ENCODE peak calls at places on chromosomes 5 and 9, in ten cellular contexts. One of them, this sample, is unnamed.

GRCh38 chr5:51902512-51902911 is 519.3 kb downstream of the ISL1 start:
- DNase-seq in heart right ventricle: no peak
- DNase-seq in GM10248: no peak
- DNase-seq in tibial nerve: no peak
- DNase-seq in cardiac muscle cell: no peak
- DNase-seq in T-helper 1 cell: no peak
- DNase-seq in left colon: no peak
- DNase-seq in HCT116: no peak
- DNase-seq in stromal cell of bone marrow: no peak
- DNase-seq in fibroblast of the aortic adventitia: no peak
- DNase-seq in this sample: no peak

GRCh38 chr9:26331223-26331622 is 561.4 kb downstream of the CAAP1 start:
- DNase-seq in fibroblast of the aortic adventitia: no peak
- DNase-seq in tibial nerve: no peak
- DNase-seq in T-helper 1 cell: no peak
- DNase-seq in left colon: no peak
- DNase-seq in cardiac muscle cell: no peak
- DNase-seq in GM10248: no peak
- DNase-seq in HCT116: no peak
- DNase-seq in heart right ventricle: no peak
- DNase-seq in stromal cell of bone marrow: no peak
- DNase-seq in this sample: no peak

GRCh38 chr5:8458038-8458383 is 589.1 kb downstream of the MTRR start:
- DNase-seq in tibial nerve: no peak
- DNase-seq in cardiac muscle cell: peak; percentile 43
- DNase-seq in HCT116: no peak
- DNase-seq in fibroblast of the aortic adventitia: peak; percentile 25
- DNase-seq in T-helper 1 cell: no peak
- DNase-seq in heart right ventricle: no peak
- DNase-seq in left colon: no peak
- DNase-seq in stromal cell of bone marrow: no peak
- DNase-seq in GM10248: no peak
- DNase-seq in this sample: peak; percentile 39

GRCh38 chr9:22307013-22307711 is 139.5 kb upstream of the DMRTA1 start:
- DNase-seq in left colon: no peak
- DNase-seq in stromal cell of bone marrow: peak; percentile 49
- DNase-seq in fibroblast of the aortic adventitia: peak; percentile 79
- DNase-seq in heart right ventricle: peak; percentile 13
- DNase-seq in T-helper 1 cell: no peak
- DNase-seq in HCT116: peak; percentile 54
- DNase-seq in GM10248: no peak
- DNase-seq in cardiac muscle cell: peak; percentile 62
- DNase-seq in tibial nerve: peak; percentile 15
- DNase-seq in this sample: peak; percentile 91

GRCh38 chr9:137366445-137366810 is 56.5 kb downstream of the EXD3 start:
- DNase-seq in T-helper 1 cell: no peak
- DNase-seq in stromal cell of bone marrow: no peak
- DNase-seq in cardiac muscle cell: no peak
- DNase-seq in left colon: no peak
- DNase-seq in tibial nerve: no peak
- DNase-seq in heart right ventricle: no peak
- DNase-seq in fibroblast of the aortic adventitia: no peak
- DNase-seq in GM10248: no peak
- DNase-seq in HCT116: no peak
- DNase-seq in this sample: no peak

GRCh38 chr5:107516452-107517184 is 154.1 kb downstream of the EFNA5 start:
- DNase-seq in HCT116: no peak
- DNase-seq in T-helper 1 cell: no peak
- DNase-seq in cardiac muscle cell: peak; percentile 40
- DNase-seq in GM10248: no peak
- DNase-seq in heart right ventricle: no peak
- DNase-seq in left colon: no peak
- DNase-seq in fibroblast of the aortic adventitia: peak; percentile 4
- DNase-seq in stromal cell of bone marrow: no peak
- DNase-seq in tibial nerve: no peak
- DNase-seq in this sample: peak; percentile 41

GRCh38 chr5:60945760-60946253 is 802 bp downstream of the NDUFAF2 start:
- DNase-seq in cardiac muscle cell: peak; percentile 75
- DNase-seq in heart right ventricle: peak; percentile 14
- DNase-seq in GM10248: no peak
- DNase-seq in left colon: peak; percentile 42
- DNase-seq in stromal cell of bone marrow: peak; percentile 28
- DNase-seq in HCT116: no peak
- DNase-seq in T-helper 1 cell: peak; percentile 13
- DNase-seq in fibroblast of the aortic adventitia: peak; percentile 59
- DNase-seq in tibial nerve: peak; percentile 23
- DNase-seq in this sample: peak; percentile 66

GRCh38 chr5:105947461-105947860 is 1723.3 kb downstream of the EFNA5 start:
- DNase-seq in GM10248: no peak
- DNase-seq in T-helper 1 cell: no peak
- DNase-seq in left colon: no peak
- DNase-seq in heart right ventricle: no peak
- DNase-seq in HCT116: no peak
- DNase-seq in fibroblast of the aortic adventitia: no peak
- DNase-seq in cardiac muscle cell: no peak
- DNase-seq in stromal cell of bone marrow: no peak
- DNase-seq in tibial nerve: no peak
- DNase-seq in this sample: no peak

GRCh38 chr5:4050203-4050602 is 454.6 kb downstream of the IRX1 start:
- DNase-seq in tibial nerve: no peak
- DNase-seq in left colon: no peak
- DNase-seq in T-helper 1 cell: no peak
- DNase-seq in cardiac muscle cell: no peak
- DNase-seq in stromal cell of bone marrow: no peak
- DNase-seq in HCT116: no peak
- DNase-seq in GM10248: no peak
- DNase-seq in heart right ventricle: no peak
- DNase-seq in fibroblast of the aortic adventitia: no peak
- DNase-seq in this sample: no peak

GRCh38 chr9:127133739-127134167 is 11.3 kb upstream of the ANGPTL2 start:
- DNase-seq in cardiac muscle cell: peak; percentile 74
- DNase-seq in stromal cell of bone marrow: peak; percentile 72
- DNase-seq in heart right ventricle: peak; percentile 74
- DNase-seq in GM10248: no peak
- DNase-seq in fibroblast of the aortic adventitia: peak; percentile 56
- DNase-seq in tibial nerve: peak; percentile 76
- DNase-seq in T-helper 1 cell: no peak
- DNase-seq in left colon: peak; percentile 46
- DNase-seq in HCT116: no peak
- DNase-seq in this sample: peak; percentile 88

GRCh38 chr9:21685502-21685901 is 116.9 kb upstream of the MTAP start:
- DNase-seq in cardiac muscle cell: no peak
- DNase-seq in HCT116: no peak
- DNase-seq in fibroblast of the aortic adventitia: no peak
- DNase-seq in T-helper 1 cell: no peak
- DNase-seq in stromal cell of bone marrow: no peak
- DNase-seq in GM10248: no peak
- DNase-seq in tibial nerve: no peak
- DNase-seq in heart right ventricle: no peak
- DNase-seq in left colon: no peak
- DNase-seq in this sample: peak; percentile 47

GRCh38 chr5:138952962-138953361 is 77.8 kb upstream of the LRRTM2 start:
- DNase-seq in left colon: no peak
- DNase-seq in stromal cell of bone marrow: no peak
- DNase-seq in fibroblast of the aortic adventitia: no peak
- DNase-seq in T-helper 1 cell: no peak
- DNase-seq in GM10248: no peak
- DNase-seq in cardiac muscle cell: no peak
- DNase-seq in HCT116: no peak
- DNase-seq in tibial nerve: no peak
- DNase-seq in heart right ventricle: no peak
- DNase-seq in this sample: no peak

GRCh38 chr9:38164659-38165221 is 95.7 kb upstream of the SHB start:
- DNase-seq in T-helper 1 cell: no peak
- DNase-seq in tibial nerve: no peak
- DNase-seq in HCT116: no peak
- DNase-seq in fibroblast of the aortic adventitia: no peak
- DNase-seq in cardiac muscle cell: no peak
- DNase-seq in left colon: no peak
- DNase-seq in stromal cell of bone marrow: no peak
- DNase-seq in GM10248: no peak
- DNase-seq in heart right ventricle: no peak
- DNase-seq in this sample: no peak

GRCh38 chr5:20972419-20972925 is 984.5 kb upstream of the CDH18 start:
- DNase-seq in stromal cell of bone marrow: peak; percentile 46
- DNase-seq in fibroblast of the aortic adventitia: peak; percentile 31
- DNase-seq in left colon: no peak
- DNase-seq in T-helper 1 cell: no peak
- DNase-seq in tibial nerve: no peak
- DNase-seq in GM10248: no peak
- DNase-seq in HCT116: no peak
- DNase-seq in heart right ventricle: peak; percentile 9
- DNase-seq in cardiac muscle cell: peak; percentile 85
- DNase-seq in this sample: peak; percentile 62

GRCh38 chr9:20524776-20525175 is 97.5 kb downstream of the MLLT3 start:
- DNase-seq in HCT116: peak; percentile 12
- DNase-seq in stromal cell of bone marrow: no peak
- DNase-seq in cardiac muscle cell: no peak
- DNase-seq in T-helper 1 cell: no peak
- DNase-seq in fibroblast of the aortic adventitia: no peak
- DNase-seq in left colon: no peak
- DNase-seq in tibial nerve: no peak
- DNase-seq in heart right ventricle: no peak
- DNase-seq in GM10248: no peak
- DNase-seq in this sample: peak; percentile 13

GRCh38 chr5:36696059-36696673 is 89.8 kb downstream of the SLC1A3 start:
- DNase-seq in HCT116: peak; percentile 69
- DNase-seq in cardiac muscle cell: peak; percentile 77
- DNase-seq in left colon: no peak
- DNase-seq in T-helper 1 cell: no peak
- DNase-seq in heart right ventricle: peak; percentile 42
- DNase-seq in stromal cell of bone marrow: peak; percentile 38
- DNase-seq in tibial nerve: peak; percentile 47
- DNase-seq in fibroblast of the aortic adventitia: peak; percentile 70
- DNase-seq in GM10248: peak; percentile 57
- DNase-seq in this sample: peak; percentile 84

GRCh38 chr5:107937198-107937597 is 266.5 kb upstream of the EFNA5 start:
- DNase-seq in GM10248: no peak
- DNase-seq in cardiac muscle cell: no peak
- DNase-seq in heart right ventricle: no peak
- DNase-seq in tibial nerve: no peak
- DNase-seq in left colon: no peak
- DNase-seq in T-helper 1 cell: no peak
- DNase-seq in HCT116: no peak
- DNase-seq in stromal cell of bone marrow: no peak
- DNase-seq in fibroblast of the aortic adventitia: no peak
- DNase-seq in this sample: no peak

GRCh38 chr5:43313854-43314457 is 744 bp upstream of the HMGCS1 start:
- DNase-seq in tibial nerve: peak; percentile 7
- DNase-seq in heart right ventricle: peak; percentile 14
- DNase-seq in left colon: peak; percentile 27
- DNase-seq in GM10248: no peak
- DNase-seq in fibroblast of the aortic adventitia: no peak
- DNase-seq in stromal cell of bone marrow: no peak
- DNase-seq in cardiac muscle cell: peak; percentile 59
- DNase-seq in T-helper 1 cell: no peak
- DNase-seq in HCT116: no peak
- DNase-seq in this sample: peak; percentile 23

GRCh38 chr5:38595149-38595725 is 38.8 kb upstream of the LIFR start:
- DNase-seq in heart right ventricle: no peak
- DNase-seq in T-helper 1 cell: no peak
- DNase-seq in cardiac muscle cell: peak; percentile 76
- DNase-seq in GM10248: no peak
- DNase-seq in tibial nerve: no peak
- DNase-seq in HCT116: no peak
- DNase-seq in fibroblast of the aortic adventitia: peak; percentile 79
- DNase-seq in stromal cell of bone marrow: peak; percentile 43
- DNase-seq in left colon: no peak
- DNase-seq in this sample: peak; percentile 74

GRCh38 chr5:17737087-17737486 is 102.8 kb downstream of the TAF11L14 start:
- DNase-seq in heart right ventricle: no peak
- DNase-seq in cardiac muscle cell: no peak
- DNase-seq in fibroblast of the aortic adventitia: no peak
- DNase-seq in HCT116: no peak
- DNase-seq in GM10248: no peak
- DNase-seq in tibial nerve: no peak
- DNase-seq in stromal cell of bone marrow: peak; percentile 33
- DNase-seq in T-helper 1 cell: no peak
- DNase-seq in left colon: no peak
- DNase-seq in this sample: no peak

GRCh38 chr5:94776167-94776566 is 157.7 kb downstream of the SLF1 start:
- DNase-seq in HCT116: no peak
- DNase-seq in fibroblast of the aortic adventitia: peak; percentile 21
- DNase-seq in T-helper 1 cell: no peak
- DNase-seq in cardiac muscle cell: no peak
- DNase-seq in GM10248: no peak
- DNase-seq in left colon: no peak
- DNase-seq in tibial nerve: no peak
- DNase-seq in heart right ventricle: no peak
- DNase-seq in stromal cell of bone marrow: peak; percentile 26
- DNase-seq in this sample: no peak

GRCh38 chr9:133658442-133659431 is 22.6 kb downstream of the DBH start:
- DNase-seq in heart right ventricle: peak; percentile 21
- DNase-seq in cardiac muscle cell: peak; percentile 70
- DNase-seq in left colon: peak; percentile 41
- DNase-seq in tibial nerve: peak; percentile 15
- DNase-seq in stromal cell of bone marrow: no peak
- DNase-seq in T-helper 1 cell: no peak
- DNase-seq in HCT116: peak; percentile 15
- DNase-seq in fibroblast of the aortic adventitia: no peak
- DNase-seq in GM10248: no peak
- DNase-seq in this sample: peak; percentile 56

GRCh38 chr5:148491015-148491792 is 107.4 kb downstream of the FBXO38 start:
- DNase-seq in heart right ventricle: no peak
- DNase-seq in T-helper 1 cell: no peak
- DNase-seq in GM10248: no peak
- DNase-seq in tibial nerve: no peak
- DNase-seq in cardiac muscle cell: peak; percentile 27
- DNase-seq in fibroblast of the aortic adventitia: no peak
- DNase-seq in left colon: no peak
- DNase-seq in HCT116: no peak
- DNase-seq in stromal cell of bone marrow: no peak
- DNase-seq in this sample: no peak

GRCh38 chr5:159210306-159210722 is 961 bp upstream of the RNF145 start:
- DNase-seq in GM10248: no peak
- DNase-seq in tibial nerve: no peak
- DNase-seq in fibroblast of the aortic adventitia: no peak
- DNase-seq in left colon: peak; percentile 45
- DNase-seq in stromal cell of bone marrow: no peak
- DNase-seq in cardiac muscle cell: peak; percentile 35
- DNase-seq in heart right ventricle: no peak
- DNase-seq in HCT116: no peak
- DNase-seq in T-helper 1 cell: no peak
- DNase-seq in this sample: peak; percentile 31

GRCh38 chr5:763998-764781 is 20.3 kb downstream of the ZDHHC11B start:
- DNase-seq in tibial nerve: no peak
- DNase-seq in stromal cell of bone marrow: no peak
- DNase-seq in HCT116: no peak
- DNase-seq in GM10248: no peak
- DNase-seq in heart right ventricle: no peak
- DNase-seq in cardiac muscle cell: no peak
- DNase-seq in left colon: peak; percentile 33
- DNase-seq in fibroblast of the aortic adventitia: no peak
- DNase-seq in T-helper 1 cell: no peak
- DNase-seq in this sample: no peak

GRCh38 chr9:88544245-88544644 is 9.3 kb downstream of the NXNL2 start:
- DNase-seq in tibial nerve: no peak
- DNase-seq in stromal cell of bone marrow: no peak
- DNase-seq in T-helper 1 cell: no peak
- DNase-seq in left colon: no peak
- DNase-seq in GM10248: no peak
- DNase-seq in fibroblast of the aortic adventitia: no peak
- DNase-seq in heart right ventricle: peak; percentile 32
- DNase-seq in cardiac muscle cell: peak; percentile 76
- DNase-seq in HCT116: no peak
- DNase-seq in this sample: no peak

GRCh38 chr5:56909294-56910122 is at the start of gene SETD9:
- DNase-seq in T-helper 1 cell: peak; percentile 82
- DNase-seq in left colon: peak; percentile 98
- DNase-seq in heart right ventricle: peak; percentile 98
- DNase-seq in GM10248: peak; percentile 98
- DNase-seq in tibial nerve: peak; percentile 94
- DNase-seq in HCT116: peak; percentile 88
- DNase-seq in cardiac muscle cell: peak; percentile 99
- DNase-seq in fibroblast of the aortic adventitia: peak; percentile 95
- DNase-seq in stromal cell of bone marrow: peak; percentile 94
- DNase-seq in this sample: peak; percentile 98

GRCh38 chr9:3447143-3447542 is 78.7 kb downstream of the RFX3 start:
- DNase-seq in heart right ventricle: no peak
- DNase-seq in T-helper 1 cell: no peak
- DNase-seq in cardiac muscle cell: no peak
- DNase-seq in GM10248: no peak
- DNase-seq in HCT116: no peak
- DNase-seq in fibroblast of the aortic adventitia: no peak
- DNase-seq in tibial nerve: no peak
- DNase-seq in left colon: no peak
- DNase-seq in stromal cell of bone marrow: no peak
- DNase-seq in this sample: peak; percentile 22

This sample was measured in choroid plexus epithelial cell.